ENCODE peak calls at places on chromosomes 11 and 22, in eight cellular contexts. C is SK-MEL-5; L is activated CD8-positive, alpha-beta memory T cell treated with anti-CD3 and anti-CD28 coated beads, Interleukin-2, amount 50 U/mL, for 4 hours; J is IMR-90; N is OCI-LY7; Z is D341Med; Y is activated CD4-positive, alpha-beta T cell treated with anti-CD3 and anti-CD28 coated beads, Interleukin-2, amount 10 ng/mL, durations not matched to agents 7 days and 5 days; T is globus pallidus. O is an unnamed sample.

GRCh38 chr11:114296190-114296978 is at the start of gene NNMT:
- DNase-seq in C (peak; percentile 52), L (no peak), J (peak; percentile 97), N (no peak), Z (no peak), Y (no peak), T (no peak), O (no peak)

GRCh38 chr22:17430298-17430900 is 61.1 kb downstream of the CECR2 start:
- DNase-seq in C (no peak), L (no peak), J (no peak), N (no peak), Z (no peak), Y (no peak), T (peak; percentile 58), O (no peak)

GRCh38 chr22:24432059-24432853 is 4.9 kb downstream of the ADORA2A start:
- DNase-seq in C (no peak), L (peak; percentile 71), J (peak; percentile 16), N (peak; percentile 72), Z (no peak), Y (no peak), T (peak; percentile 22), O (no peak)

GRCh38 chr22:32426881-32427280 is 14.8 kb upstream of the RTCB start:
- DNase-seq in C (no peak), L (no peak), J (no peak), N (no peak), Z (no peak), Y (no peak), T (no peak), O (no peak)

GRCh38 chr11:102874842-102875241 is at the start of gene MMP12:
- DNase-seq in C (no peak), L (no peak), J (no peak), N (no peak), Z (no peak), Y (no peak), T (no peak), O (no peak)

GRCh38 chr22:43520632-43521039 is 108.8 kb downstream of the MPPED1 start:
- DNase-seq in C (no peak), L (no peak), J (no peak), N (no peak), Z (no peak), Y (no peak), T (no peak), O (no peak)

GRCh38 chr11:117942255-117942654 is 13.1 kb upstream of the TMPRSS13 start:
- DNase-seq in C (no peak), L (no peak), J (no peak), N (no peak), Z (no peak), Y (peak; percentile 3), T (no peak), O (no peak)

GRCh38 chr11:74755395-74755995 is 6.8 kb downstream of the RNF169 start:
- DNase-seq in C (no peak), L (no peak), J (peak; percentile 4), N (no peak), Z (no peak), Y (no peak), T (no peak), O (no peak)

GRCh38 chr22:49916851-49917250 is 1.4 kb downstream of the ALG12 start:
- DNase-seq in C (no peak), L (no peak), J (no peak), N (no peak), Z (no peak), Y (no peak), T (no peak), O (no peak)

GRCh38 chr11:35246725-35247124 is 107.8 kb downstream of the CD44 start:
- DNase-seq in C (no peak), L (no peak), J (peak; percentile 62), N (no peak), Z (no peak), Y (no peak), T (no peak), O (no peak)